ENCODE peak calls at places on chromosomes 3 and 15, in seven cellular contexts. Q is uterus, E is body of pancreas, F is thyroid gland, O is IMR-90, D is heart left ventricle, T is gastrocnemius medialis. S is an unnamed sample.
A peak's percentile ranks its signal among the peaks of the same experiment; 100 is the strongest.

GRCh38 chr3:142647856-142648255 is 51.7 kb downstream of the PLS1 start:
- DNase-seq in E (no peak), O (peak; percentile 5), D (no peak), F (no peak), Q (no peak), T (no peak), S (peak; percentile 9)

GRCh38 chr3:183532620-183533409 is 22.7 kb downstream of the KLHL6 start:
- DNase-seq in E (no peak), D (no peak), Q (no peak), T (no peak), O (no peak), F (no peak), S (no peak)

GRCh38 chr3:42665050-42665878 is 11.8 kb downstream of the ZBTB47 start:
- DNase-seq in D (no peak), T (no peak), F (no peak), E (no peak), Q (no peak), O (no peak), S (no peak)

GRCh38 chr3:49461443-49462171 is 8.5 kb upstream of the DAG1 start:
- DNase-seq in Q (no peak), D (peak; percentile 11), F (peak; percentile 40), E (peak; percentile 37), O (peak; percentile 57), T (no peak), S (no peak)

GRCh38 chr3:96813820-96814580 is 394 bp upstream of the EPHA6 start:
- DNase-seq in T (no peak), F (peak; percentile 85), D (peak; percentile 67), Q (no peak), E (peak; percentile 46), O (peak; percentile 7), S (no peak)

GRCh38 chr3:152395764-152396163 is 127.0 kb downstream of the MBNL1 start:
- DNase-seq in Q (no peak), D (no peak), F (no peak), E (no peak), O (no peak), T (no peak), S (no peak)

GRCh38 chr3:183503738-183504137 is 51.8 kb downstream of the KLHL6 start:
- DNase-seq in F (no peak), Q (no peak), O (no peak), E (no peak), D (no peak), T (no peak), S (no peak)

GRCh38 chr3:187066228-187066995 is 72.9 kb downstream of the RPL39L start:
- DNase-seq in O (peak; percentile 11), F (peak; percentile 79), Q (no peak), E (no peak), T (peak; percentile 17), D (no peak), S (peak; percentile 39)

GRCh38 chr3:197466586-197467399 is 89.0 kb downstream of the BDH1 start:
- DNase-seq in F (no peak), Q (no peak), O (peak; percentile 72), E (no peak), T (no peak), D (no peak), S (peak; percentile 65)

GRCh38 chr15:34709866-34710265 is 44.9 kb downstream of the GJD2 start:
- DNase-seq in O (peak; percentile 60), T (no peak), F (no peak), D (no peak), Q (no peak), E (no peak), S (no peak)

GRCh38 chr3:632571-633170 is 436.1 kb downstream of the CHL1 start:
- DNase-seq in F (peak; percentile 40), Q (peak; percentile 39), E (peak; percentile 47), D (no peak), T (no peak), O (peak; percentile 18), S (peak; percentile 6)

GRCh38 chr3:177802151-177802900 is 605.0 kb upstream of the TBL1XR1 start:
- DNase-seq in T (no peak), E (no peak), F (peak; percentile 73), Q (no peak), D (no peak), O (peak; percentile 61), S (no peak)

GRCh38 chr3:38805765-38806386 is 10.1 kb downstream of the SCN10A start:
- DNase-seq in Q (no peak), T (no peak), D (no peak), F (peak; percentile 17), O (peak; percentile 74), E (peak; percentile 36), S (peak; percentile 5)

GRCh38 chr3:119258915-119259314 is 18.2 kb upstream of the B4GALT4 start:
- DNase-seq in F (no peak), Q (no peak), D (no peak), O (no peak), T (no peak), E (no peak), S (no peak)

GRCh38 chr15:69704229-69704628 is 251.6 kb downstream of the RPLP1 start:
- DNase-seq in Q (no peak), T (no peak), D (no peak), O (peak; percentile 36), F (no peak), E (no peak), S (no peak)

GRCh38 chr3:113867506-113867905 is 28.9 kb downstream of the GRAMD1C start:
- DNase-seq in D (no peak), E (no peak), O (peak; percentile 79), T (no peak), Q (no peak), F (no peak), S (peak; percentile 20)

GRCh38 chr3:71206821-71207220 is 376.7 kb downstream of the FOXP1 start:
- DNase-seq in F (no peak), T (no peak), Q (no peak), O (no peak), D (no peak), E (no peak), S (no peak)

GRCh38 chr15:84715442-84716035 is 400 bp downstream of the SEC11A start:
- DNase-seq in E (peak; percentile 19), Q (no peak), D (no peak), O (peak; percentile 28), F (peak; percentile 45), T (peak; percentile 7), S (no peak)

GRCh38 chr15:84714816-84715215 is 1.1 kb downstream of the SEC11A start:
- DNase-seq in D (no peak), E (no peak), Q (no peak), F (no peak), T (no peak), O (no peak), S (no peak)

GRCh38 chr15:84721381-84721780 is 5.4 kb upstream of the SEC11A start:
- DNase-seq in F (no peak), E (no peak), O (no peak), D (no peak), T (no peak), Q (no peak), S (no peak)

GRCh38 chr15:84714372-84714771 is 1.6 kb downstream of the SEC11A start:
- DNase-seq in O (no peak), F (no peak), Q (no peak), D (no peak), E (no peak), T (no peak), S (no peak)

DNA sequence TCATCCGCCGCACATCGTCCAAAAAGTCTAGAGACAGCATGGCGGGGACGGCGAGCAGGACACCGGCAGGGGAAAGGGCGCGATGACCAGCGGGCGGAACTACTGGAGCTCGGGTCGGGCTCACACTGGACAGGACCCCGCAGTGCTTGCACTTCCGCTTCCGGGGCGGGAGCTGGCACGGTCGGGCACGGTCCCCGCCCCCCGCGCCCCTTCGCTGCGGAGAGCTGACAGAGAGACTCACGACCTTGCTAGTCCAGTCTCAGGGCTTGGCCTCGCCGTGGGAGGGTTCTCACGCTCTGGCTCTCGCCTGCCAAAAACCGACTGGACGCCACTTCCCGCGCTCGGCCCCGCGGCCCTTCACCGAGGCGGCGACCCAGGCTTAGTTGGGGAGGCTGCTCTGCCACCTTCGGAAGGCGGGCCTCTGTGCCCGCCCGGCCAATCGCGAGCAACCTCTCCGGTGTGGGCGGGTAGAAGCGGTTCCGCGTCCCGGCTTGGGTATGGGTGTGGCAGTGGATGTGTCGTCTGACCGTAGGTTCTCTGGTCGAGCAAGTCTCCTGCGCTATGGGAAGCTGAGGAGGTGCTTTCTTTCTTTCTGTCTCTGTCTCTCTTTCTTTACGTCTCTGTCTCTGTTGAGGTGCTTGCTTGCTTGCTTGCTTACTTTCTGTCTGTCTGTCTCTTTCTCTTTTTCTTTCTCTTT is at the start of gene SEC11A:
- DNase-seq in F (peak; percentile 96), O (peak; percentile 92), T (peak; percentile 95), Q (peak; percentile 91), E (peak; percentile 94), D (peak; percentile 98), S (peak; percentile 82)
- TF ChIP-seq POLR2A in F (peak; percentile 91), O (peak; percentile 74), T (peak; percentile 80), Q (peak; percentile 48), E (peak; percentile 69), D (no peak), S (peak; percentile 88)

DNA sequence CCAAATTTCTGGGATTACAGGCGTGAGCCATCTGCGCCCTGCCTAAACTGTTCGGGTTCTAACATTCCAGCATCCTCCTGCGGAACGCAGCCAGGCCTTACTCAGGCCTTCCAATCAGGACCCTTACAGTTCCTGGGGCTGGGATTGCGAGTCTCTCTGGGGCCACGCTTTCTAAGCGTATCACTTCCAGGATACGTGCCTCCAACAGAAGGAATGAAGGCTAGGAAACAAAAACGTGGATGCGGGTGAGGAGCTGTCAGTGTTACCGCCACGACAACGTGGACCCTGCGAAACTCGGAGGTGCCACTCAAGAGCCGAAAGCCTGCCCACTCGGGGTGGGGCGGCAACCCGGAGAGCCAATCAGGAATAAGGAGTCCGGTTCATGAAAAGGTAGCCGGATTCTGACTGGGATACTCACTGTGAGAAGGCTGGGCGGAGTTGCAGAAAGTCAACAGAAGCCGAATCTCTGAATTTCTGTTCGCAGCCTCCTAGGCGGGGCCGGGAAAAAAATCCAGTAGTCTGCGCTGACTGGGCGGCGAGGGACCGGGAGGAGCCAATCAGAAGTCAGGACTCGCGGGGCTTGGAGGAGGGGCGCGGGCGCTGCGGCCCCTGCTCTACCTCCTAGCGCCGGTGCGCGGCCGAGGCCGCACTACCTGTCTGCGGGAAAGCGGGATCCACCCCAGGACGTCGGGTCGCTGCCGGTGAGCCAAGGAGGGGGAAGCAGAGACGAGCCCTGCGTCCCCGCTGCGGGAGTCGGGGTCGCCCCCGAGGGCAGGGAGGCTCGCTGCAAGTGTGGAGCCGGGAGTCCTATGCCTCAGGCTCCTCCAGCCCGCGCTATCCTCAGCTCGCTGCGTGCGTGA is at the start of gene HYKK:
- DNase-seq in F (peak; percentile 95), T (peak; percentile 90), O (peak; percentile 96), D (peak; percentile 92), Q (peak; percentile 92), E (peak; percentile 96), S (peak; percentile 82)
- TF ChIP-seq POLR2A in F (peak; percentile 62), T (peak; percentile 23), O (no peak), D (no peak), Q (no peak), E (peak; percentile 59), S (peak; percentile 61)

DNA sequence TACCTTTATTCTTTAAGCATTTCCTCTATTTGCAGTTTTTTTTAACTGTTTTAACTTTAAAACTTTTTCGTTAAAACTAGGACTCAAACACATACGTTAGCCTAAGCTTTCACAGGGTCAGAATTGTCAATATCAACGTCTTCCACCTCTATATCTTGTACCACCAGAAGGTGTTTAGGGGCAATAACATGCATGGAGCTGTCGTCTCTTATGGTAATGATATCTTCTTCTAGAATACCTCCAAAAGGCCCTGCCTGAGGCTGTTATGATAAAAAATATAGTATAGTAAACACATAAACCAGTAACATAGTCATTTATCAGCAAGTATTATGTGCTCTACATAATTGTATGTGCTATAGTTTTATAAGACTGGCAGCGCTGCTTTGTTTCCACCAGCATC is 76.3 kb upstream of the MLF1 start:
- DNase-seq in O (no peak), Q (no peak), F (no peak), E (no peak), T (no peak), D (no peak), S (no peak)
- TF ChIP-seq POLR2A in O (no peak), Q (no peak), F (no peak), E (no peak), T (no peak), D (no peak), S (no peak)

GRCh38 chr3:13879102-13879945 is 547 bp downstream of the WNT7A start:
- DNase-seq in E (no peak), O (no peak), D (no peak), Q (no peak), F (peak; percentile 16), T (no peak), S (no peak)
- TF ChIP-seq POLR2A in E (no peak), O (no peak), D (no peak), Q (no peak), F (no peak), T (no peak), S (no peak)